ENCODE peak calls at places on chromosomes 5 and 9, in nine cellular contexts. F is myocyte; Y is CD8-positive, alpha-beta T cell; E is NCI-H524; D is G401; A is psoas muscle; Q is stimulated activated CD8-positive, alpha-beta memory T cell treated with anti-CD3 and anti-CD28 coated beads, Interleukin-4, amount 100 ng/mL, for 24 hours; V is activated T-cell treated with anti-CD3 and anti-CD28 coated beads, Interleukin-2, amount 50 U/mL, for 4 hours; G is T-helper 1 cell. L is an unnamed sample.

GRCh38 chr9:108156270-108156998 is 666.9 kb upstream of the KLF4 start:
- DNase-seq in F (peak; percentile 34), V (no peak), D (no peak), Q (no peak), E (no peak), Y (no peak), G (no peak), A (no peak), L (no peak)

GRCh38 chr9:27664136-27664819 is 91.0 kb upstream of the C9orf72 start:
- DNase-seq in Q (no peak), A (no peak), G (no peak), E (no peak), V (no peak), F (no peak), D (no peak), Y (no peak), L (no peak)

GRCh38 chr5:55821731-55822512 is 29.2 kb upstream of the IL31RA start:
- DNase-seq in A (peak; percentile 15), D (no peak), E (no peak), G (no peak), Q (no peak), Y (no peak), V (no peak), F (no peak), L (no peak)

GRCh38 chr9:128149951-128150593 is 819 bp downstream of the LCN2 start:
- DNase-seq in V (no peak), Y (no peak), F (no peak), Q (no peak), D (no peak), E (no peak), A (no peak), G (no peak), L (no peak)

GRCh38 chr5:64213568-64213967 is 47.9 kb downstream of the RNF180 start:
- DNase-seq in D (peak; percentile 71), A (no peak), F (peak; percentile 46), V (no peak), Q (no peak), G (no peak), E (peak; percentile 72), Y (no peak), L (no peak)

GRCh38 chr5:143056792-143057579 is 286.8 kb downstream of the ARHGAP26 start:
- DNase-seq in Y (no peak), G (no peak), V (no peak), A (no peak), E (no peak), D (no peak), Q (no peak), F (peak; percentile 40), L (no peak)

GRCh38 chr9:137357166-137357565 is 55.1 kb upstream of the NRARP start:
- DNase-seq in Y (no peak), E (no peak), Q (no peak), D (no peak), F (no peak), A (no peak), G (no peak), V (no peak), L (no peak)

GRCh38 chr5:138573223-138573622 is 2.0 kb downstream of the HSPA9 start:
- DNase-seq in Y (no peak), D (no peak), G (no peak), A (no peak), V (no peak), E (no peak), F (no peak), Q (no peak), L (no peak)

GRCh38 chr5:137994556-137994955 is 38.3 kb downstream of the FAM13B start:
- DNase-seq in V (no peak), G (no peak), D (no peak), E (no peak), F (no peak), Q (no peak), Y (no peak), A (no peak), L (no peak)

GRCh38 chr5:58459276-58459859 is 518 bp downstream of the PLK2 start:
- DNase-seq in Y (peak; percentile 5), Q (peak; percentile 11), D (peak; percentile 50), A (peak; percentile 34), E (peak; percentile 50), G (no peak), F (no peak), V (peak; percentile 10), L (peak; percentile 64)

GRCh38 chr5:33981408-33982171 is 2.9 kb downstream of the SLC45A2 start:
- DNase-seq in F (peak; percentile 72), A (no peak), Y (no peak), Q (no peak), V (no peak), G (no peak), D (no peak), E (no peak), L (no peak)

GRCh38 chr5:180128671-180129261 is 57.2 kb upstream of the RNF130 start:
- DNase-seq in G (no peak), E (no peak), D (no peak), F (no peak), A (no peak), V (no peak), Y (no peak), Q (no peak), L (peak; percentile 58)

GRCh38 chr9:100308965-100309564 is 43.7 kb downstream of the TEX10 start:
- DNase-seq in E (peak; percentile 13), G (no peak), V (no peak), Q (no peak), D (no peak), F (no peak), Y (no peak), A (no peak), L (no peak)

GRCh38 chr9:92407818-92408217 is 3.4 kb upstream of the OGN start:
- DNase-seq in D (no peak), G (no peak), F (no peak), A (no peak), Q (no peak), V (no peak), E (no peak), Y (no peak), L (no peak)

GRCh38 chr5:81006955-81007636 is 46.9 kb downstream of the RASGRF2 start:
- DNase-seq in Q (no peak), D (no peak), Y (peak; percentile 39), V (peak; percentile 52), F (no peak), G (peak; percentile 49), E (no peak), A (no peak), L (no peak)